ENCODE peak calls at places on chromosome 5, in eight cellular contexts. Q, B, F, V, O, I, W and G are unnamed samples. For H3K27me3, the result is how much of the 10 kb centered on the place peaks cover.

GRCh38 chr5:125813221-125813974 is 609.8 kb upstream of the GRAMD2B start:
- DNase-seq in Q (no peak), B (no peak), F (no peak), V (no peak), O (no peak), I (no peak), W (no peak), G (no peak)

GRCh38 chr5:119117237-119117636 is 46.4 kb downstream of the DMXL1 start:
- DNase-seq in Q (no peak), B (no peak), F (no peak), V (no peak), O (no peak), I (no peak), W (no peak), G (no peak)

GRCh38 chr5:79108792-79109191 is 2.8 kb upstream of the BHMT start:
- DNase-seq in Q (no peak), B (no peak), F (no peak), V (no peak), O (no peak), I (no peak), W (no peak), G (no peak)

GRCh38 chr5:114447084-114447773 is 85.4 kb downstream of the KCNN2 start:
- DNase-seq in Q (no peak), B (peak), F (no peak), V (peak), O (no peak), I (no peak), W (no peak), G (no peak)

GRCh38 chr5:157870837-157871834 is 12.2 kb upstream of the CLINT1 start:
- DNase-seq in Q (peak), B (no peak), F (no peak), V (peak), O (peak), I (no peak), W (peak), G (no peak)

GRCh38 chr5:172699999-172700685 is 59.1 kb downstream of the NEURL1B start:
- DNase-seq in Q (no peak), B (peak), F (no peak), V (no peak), O (no peak), I (no peak), W (no peak), G (no peak)

GRCh38 chr5:138725885-138726457 is 27.3 kb upstream of the CTNNA1 start:
- DNase-seq in Q (no peak), B (peak), F (peak), V (no peak), O (no peak), I (no peak), W (no peak), G (no peak)

GRCh38 chr5:61162832-61163567 is 732 bp upstream of the SMIM15 start:
- DNase-seq in Q (peak), B (peak), F (peak), V (peak), O (peak), I (no peak), W (no peak), G (no peak)

GRCh38 chr5:171483453-171484177 is 64.2 kb downstream of the FGF18 start:
- DNase-seq in Q (no peak), B (no peak), F (peak), V (no peak), O (peak), I (no peak), W (no peak), G (no peak)

GRCh38 chr5:57316798-57317327 is 143.0 kb downstream of the GPBP1 start:
- DNase-seq in Q (peak), B (no peak), F (no peak), V (no peak), O (peak), I (no peak), W (no peak), G (peak)

GRCh38 chr5:174323878-174324281 is 278.4 kb downstream of the NSG2 start:
- DNase-seq in Q (peak), B (peak), F (peak), V (peak), O (peak), I (no peak), W (peak), G (no peak)

GRCh38 chr5:33474004-33474403 is 33.2 kb downstream of the TARS1 start:
- DNase-seq in Q (no peak), B (no peak), F (no peak), V (no peak), O (no peak), I (no peak), W (no peak), G (no peak)

GRCh38 chr5:9009931-9010652 is 535.8 kb downstream of the SEMA5A start:
- DNase-seq in Q (peak), B (no peak), F (no peak), V (no peak), O (peak), I (no peak), W (no peak), G (no peak)

GRCh38 chr5:9608093-9608492 is 22.1 kb downstream of the TAS2R1 start:
- DNase-seq in Q (no peak), B (no peak), F (no peak), V (no peak), O (no peak), I (no peak), W (no peak), G (no peak)

GRCh38 chr5:151020304-151021031 is at the start of gene GPX3:
- DNase-seq in Q (no peak), B (peak), F (peak), V (peak), O (peak), I (peak), W (no peak), G (no peak)

GRCh38 chr5:62574599-62574998 is 4.0 kb upstream of the LRRC70 start:
- DNase-seq in Q (no peak), B (no peak), F (no peak), V (no peak), O (no peak), I (no peak), W (no peak), G (no peak)

GRCh38 chr5:158848634-158849033 is 251.1 kb downstream of the EBF1 start:
- DNase-seq in Q (no peak), B (no peak), F (no peak), V (no peak), O (no peak), I (no peak), W (no peak), G (no peak)

GRCh38 chr5:61277781-61278180 is 54.3 kb upstream of the ZSWIM6 start:
- DNase-seq in Q (peak), B (no peak), F (no peak), V (no peak), O (peak), I (no peak), W (no peak), G (no peak)

GRCh38 chr5:109570362-109570874 is 119.3 kb upstream of the MAN2A1 start:
- DNase-seq in Q (no peak), B (peak), F (no peak), V (no peak), O (no peak), I (no peak), W (no peak), G (no peak)

GRCh38 chr5:88732181-88732633 is 150.8 kb downstream of the MEF2C start:
- DNase-seq in Q (no peak), B (no peak), F (peak), V (no peak), O (peak), I (no peak), W (no peak), G (no peak)

GRCh38 chr5:89827388-89827787 is 582.2 kb downstream of the CETN3 start:
- DNase-seq in Q (no peak), B (no peak), F (no peak), V (no peak), O (no peak), I (no peak), W (no peak), G (no peak)

GRCh38 chr5:176748967-176749935 is 61.1 kb upstream of the UNC5A start:
- DNase-seq in Q (no peak), B (no peak), F (no peak), V (no peak), O (no peak), I (peak), W (no peak), G (no peak)

GRCh38 chr5:145915970-145916638 is 20.3 kb upstream of the SH3RF2 start:
- DNase-seq in Q (no peak), B (no peak), F (no peak), V (no peak), O (no peak), I (no peak), W (no peak), G (no peak)

GRCh38 chr5:93674138-93674537 is 67.3 kb downstream of the POU5F2 start:
- DNase-seq in Q (no peak), B (no peak), F (peak), V (no peak), O (no peak), I (no peak), W (no peak), G (no peak)

GRCh38 chr5:124043456-124043855 is 531.5 kb downstream of the CSNK1G3 start:
- DNase-seq in Q (no peak), B (no peak), F (no peak), V (peak), O (no peak), I (no peak), W (peak), G (no peak)

GRCh38 chr5:89601880-89602279 is 718.9 kb upstream of the MEF2C start:
- DNase-seq in Q (no peak), B (no peak), F (no peak), V (no peak), O (no peak), I (no peak), W (no peak), G (no peak)

GRCh38 chr5:97087138-97087537 is 55.3 kb downstream of the LIX1 start:
- DNase-seq in Q (no peak), B (no peak), F (no peak), V (no peak), O (no peak), I (no peak), W (no peak), G (no peak)

GRCh38 chr5:126680215-126680817 is 79.6 kb downstream of the PHAX start:
- DNase-seq in Q (peak), B (peak), F (no peak), V (peak), O (peak), I (no peak), W (no peak), G (peak)

GRCh38 chr5:175491223-175491622 is 12.9 kb downstream of the SFXN1 start:
- DNase-seq in Q (no peak), B (no peak), F (no peak), V (no peak), O (no peak), I (no peak), W (no peak), G (no peak)

GRCh38 chr5:74990194-74990593 is 62.2 kb downstream of the GCNT4 start:
- DNase-seq in Q (no peak), B (no peak), F (peak), V (no peak), O (no peak), I (no peak), W (no peak), G (no peak)

GRCh38 chr5:25301836-25302235 is 657.1 kb upstream of the CDH10 start:
- DNase-seq in Q (no peak), B (no peak), F (no peak), V (no peak), O (no peak), I (no peak), W (no peak), G (no peak)

GRCh38 chr5:92769986-92770385 is 811.0 kb downstream of the NR2F1-AS1 start:
- DNase-seq in Q (no peak), B (no peak), F (no peak), V (no peak), O (peak), I (no peak), W (no peak), G (no peak)

GRCh38 chr5:36744678-36745659 is 131.6 kb upstream of the NIPBL start:
- DNase-seq in Q (peak), B (peak), F (peak), V (peak), O (peak), I (peak), W (peak), G (no peak)

GRCh38 chr5:134123360-134123759 is 8.9 kb downstream of the TCF7 start:
- DNase-seq in Q (no peak), B (no peak), F (no peak), V (no peak), O (no peak), I (no peak), W (no peak), G (no peak)
- H3K4me3 ChIP-seq in Q (no peak), B (no peak), F (no peak), V (no peak), O (no peak), I (no peak), W (no peak), G (no peak)

GRCh38 chr5:42745426-42745825 is 11.2 kb upstream of the CCDC152 start:
- DNase-seq in Q (no peak), B (peak), F (no peak), V (peak), O (no peak), I (no peak), W (peak), G (no peak)
- TF ChIP-seq CTCF in Q (peak), B (peak), F (no peak), V (peak), O (peak), I (no peak), W (peak), G (peak)

GRCh38 chr5:1769752-1770442 is 29.7 kb downstream of the MRPL36 start:
- DNase-seq in Q (no peak), B (no peak), F (no peak), V (no peak), O (no peak), I (no peak), W (no peak), G (no peak)
- H3K27me3 ChIP-seq in Q (under half), B (under half), F (under half), V (half or more), O (under half), I (under half), W (under half), G (under half)

DNA sequence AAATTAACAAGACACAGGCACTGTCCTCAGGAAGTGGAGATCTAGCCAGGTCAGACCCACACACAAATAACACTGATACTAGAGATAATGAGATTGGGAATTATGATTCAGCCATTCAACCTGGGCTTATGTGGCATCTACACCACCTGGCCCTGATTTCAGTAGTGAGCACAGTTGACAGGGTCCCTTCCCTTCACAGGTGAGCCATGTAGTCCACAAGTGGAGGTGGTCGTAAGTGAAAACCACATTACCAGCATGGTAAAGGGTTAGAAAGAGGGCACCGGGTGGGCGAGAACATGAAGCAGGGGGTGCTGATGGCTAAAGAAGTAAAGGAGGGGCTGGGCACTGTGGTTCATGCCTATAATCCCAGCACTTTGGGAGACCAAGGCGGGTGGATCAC is 48.3 kb upstream of the IL17B start:
- DNase-seq in Q (no peak), B (no peak), F (no peak), V (no peak), O (no peak), I (no peak), W (no peak), G (no peak)
- H3K4me3 ChIP-seq in Q (no peak), B (no peak), F (no peak), V (no peak), O (no peak), I (no peak), W (no peak), G (no peak)

DNA sequence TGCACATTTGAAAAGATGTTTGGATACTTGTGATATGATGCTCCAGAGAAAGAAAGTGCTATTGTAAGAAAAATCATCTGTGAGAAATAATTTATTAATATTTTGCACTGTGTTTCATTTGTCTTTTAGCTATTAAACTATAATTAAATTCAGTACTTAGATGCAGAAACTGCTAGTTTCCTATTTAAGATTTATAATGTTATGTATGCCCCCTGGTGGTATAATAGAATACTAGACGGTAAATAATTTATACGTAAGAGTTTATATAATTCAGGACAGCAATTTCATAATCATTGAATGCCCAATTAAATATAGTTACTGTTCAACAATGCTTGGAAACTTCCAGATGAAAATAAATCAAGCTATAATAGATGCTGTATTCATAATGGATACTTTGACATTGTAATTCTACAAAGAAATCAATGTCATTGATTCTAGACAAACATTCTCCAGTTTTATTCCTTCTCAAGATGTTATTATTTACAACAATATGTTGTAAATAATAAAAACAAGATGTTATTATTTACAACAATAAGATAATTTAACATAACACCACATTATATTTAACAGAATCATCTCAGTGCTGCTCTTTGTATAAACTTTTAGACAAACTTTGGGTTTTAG is 101.0 kb downstream of the TMEM232 start:
- DNase-seq in Q (peak), B (peak), F (no peak), V (peak), O (peak), I (no peak), W (peak), G (peak)
- TF ChIP-seq CTCF in Q (peak), B (peak), F (peak), V (peak), O (peak), I (peak), W (no peak), G (peak)

DNA sequence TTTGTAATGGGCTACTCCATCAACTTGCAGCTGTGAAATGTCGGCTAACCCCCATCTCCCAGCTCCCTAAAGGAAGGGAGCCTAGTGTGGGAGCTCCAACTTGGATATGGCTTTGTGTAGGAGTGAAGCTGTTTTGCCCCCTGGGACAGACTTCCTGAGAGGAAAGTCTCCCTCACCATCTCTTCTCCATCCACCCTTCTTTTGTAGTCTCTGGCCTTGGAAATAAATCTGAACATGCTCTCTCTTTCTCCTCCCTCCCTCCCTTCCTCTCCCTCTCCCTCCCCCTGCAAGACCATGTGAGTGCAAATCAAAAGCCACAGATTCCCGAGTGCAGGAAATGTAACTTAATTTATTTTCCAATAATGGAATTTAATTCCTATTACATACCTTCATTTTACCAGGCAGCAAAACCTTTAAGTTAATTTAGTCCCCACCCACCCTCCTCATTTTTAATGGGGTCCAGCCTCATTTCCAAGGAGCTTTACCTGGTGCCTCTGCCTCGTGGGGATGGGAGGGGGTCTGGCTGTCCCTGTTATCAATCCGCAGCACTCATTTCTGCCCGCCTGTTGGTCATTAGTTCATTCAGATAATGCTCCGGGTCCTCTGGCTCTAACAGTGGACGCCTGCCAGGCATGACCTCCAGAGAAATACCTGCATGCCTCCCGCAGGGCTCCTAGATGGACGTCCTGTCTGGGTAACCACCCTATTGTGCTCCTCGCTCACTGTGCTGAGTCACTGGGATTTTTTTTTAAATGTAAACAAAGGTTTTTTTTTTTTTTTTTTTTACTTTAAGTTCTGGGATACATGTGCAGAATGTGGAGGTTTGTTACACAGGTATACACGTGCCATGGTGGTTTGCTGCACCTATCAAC is 122.8 kb upstream of the TAF11L2 start:
- DNase-seq in Q (peak), B (no peak), F (peak), V (no peak), O (peak), I (no peak), W (no peak), G (no peak)
- H3K27me3 ChIP-seq in Q (under half), B (under half), F (under half), V (under half), O (under half), I (under half), W (under half), G (under half)

GRCh38 chr5:137194300-137194699 is 304.8 kb downstream of the SPOCK1 start:
- DNase-seq in Q (no peak), B (no peak), F (no peak), V (no peak), O (no peak), I (no peak), W (no peak), G (no peak)

GRCh38 chr5:137192293-137192743 is 306.8 kb downstream of the SPOCK1 start:
- DNase-seq in Q (peak), B (no peak), F (no peak), V (no peak), O (peak), I (no peak), W (no peak), G (peak)

GRCh38 chr5:137199201-137199600 is 299.9 kb downstream of the SPOCK1 start:
- DNase-seq in Q (no peak), B (no peak), F (no peak), V (no peak), O (peak), I (no peak), W (no peak), G (no peak)

GRCh38 chr5:137191179-137191578 is 307.9 kb downstream of the SPOCK1 start:
- DNase-seq in Q (no peak), B (no peak), F (no peak), V (no peak), O (peak), I (no peak), W (no peak), G (no peak)

DNA sequence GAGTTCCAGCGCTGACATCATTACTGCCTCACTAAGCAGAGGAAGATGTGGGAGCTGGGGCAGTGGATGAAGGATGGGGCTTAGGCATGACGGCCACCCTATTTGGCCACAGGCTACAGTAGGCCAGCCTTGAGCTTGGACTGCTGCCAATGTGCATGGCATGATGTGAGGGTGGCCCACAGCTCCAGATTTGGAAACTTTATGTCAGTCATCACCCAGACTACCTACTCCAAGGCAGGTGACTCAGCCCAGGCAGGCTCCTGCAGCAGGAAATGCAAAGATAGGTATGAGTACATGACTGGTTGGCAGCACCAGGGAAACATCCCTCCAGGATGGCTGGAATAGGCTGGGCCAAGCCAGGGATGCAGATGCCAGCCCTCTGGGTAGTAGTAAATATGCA is 303.6 kb downstream of the SPOCK1 start:
- DNase-seq in Q (peak), B (no peak), F (no peak), V (no peak), O (peak), I (no peak), W (no peak), G (no peak)
- H3K4me3 ChIP-seq in Q (no peak), B (no peak), F (no peak), V (no peak), O (no peak), I (no peak), W (no peak), G (no peak)

GRCh38 chr5:16156152-16156551 is 23.4 kb downstream of the MARCHF11 start:
- DNase-seq in Q (no peak), B (no peak), F (no peak), V (no peak), O (no peak), I (no peak), W (no peak), G (no peak)

GRCh38 chr5:16160706-16161105 is 18.9 kb downstream of the MARCHF11 start:
- DNase-seq in Q (peak), B (peak), F (peak), V (peak), O (peak), I (no peak), W (peak), G (no peak)
- TF ChIP-seq CTCF in Q (peak), B (peak), F (peak), V (peak), O (peak), I (no peak), W (peak), G (peak)